ENCODE peak calls at places on chromosomes 5 and 9, in six cellular contexts. B is thyroid gland, O is cardiac fibroblast, S is keratinocyte, K is cardiac muscle cell, J is PC-3. T is an unnamed sample.

GRCh38 chr9:127778280-127779135 is at the start of gene SH2D3C:
- DNase-seq in B (no peak), O (no peak), S (no peak), K (peak), J (no peak), T (no peak)

GRCh38 chr5:91443028-91443427 is 59.9 kb upstream of the ARRDC3 start:
- DNase-seq in B (no peak), O (peak), S (no peak), K (no peak), J (peak), T (no peak)

GRCh38 chr9:130041648-130042405 is 1.2 kb downstream of the FNBP1 start:
- DNase-seq in B (no peak), O (no peak), S (no peak), K (peak), J (peak), T (peak)

GRCh38 chr5:141635646-141636045 is 1.0 kb downstream of the HDAC3 start:
- DNase-seq in B (no peak), O (no peak), S (no peak), K (no peak), J (no peak), T (no peak)

GRCh38 chr9:120416816-120417427 is 163.0 kb downstream of the CDK5RAP2 start:
- DNase-seq in B (no peak), O (no peak), S (no peak), K (no peak), J (no peak), T (no peak)

GRCh38 chr5:132182366-132183040 is 45.1 kb downstream of the P4HA2 start:
- DNase-seq in B (no peak), O (no peak), S (no peak), K (peak), J (no peak), T (no peak)

GRCh38 chr5:143826909-143827514 is 15.1 kb downstream of the HMHB1 start:
- DNase-seq in B (no peak), O (no peak), S (no peak), K (no peak), J (peak), T (no peak)

GRCh38 chr9:135500525-135501260 is at the start of gene MRPS2:
- DNase-seq in B (peak), O (peak), S (peak), K (peak), J (peak), T (peak)

GRCh38 chr9:105305834-105306233 is 61.4 kb downstream of the SLC44A1 start:
- DNase-seq in B (no peak), O (no peak), S (no peak), K (no peak), J (no peak), T (no peak)

GRCh38 chr5:59042683-59043082 is 459.8 kb downstream of the RAB3C start:
- DNase-seq in B (peak), O (peak), S (no peak), K (no peak), J (peak), T (no peak)

GRCh38 chr9:20558609-20559016 is 63.7 kb downstream of the MLLT3 start:
- DNase-seq in B (no peak), O (peak), S (peak), K (peak), J (peak), T (no peak)

GRCh38 chr5:175867587-175868347 is 3.6 kb upstream of the CPLX2 start:
- DNase-seq in B (no peak), O (no peak), S (no peak), K (peak), J (peak), T (no peak)

GRCh38 chr9:3035594-3036389 is 191.9 kb upstream of the PUM3 start:
- DNase-seq in B (no peak), O (no peak), S (no peak), K (no peak), J (no peak), T (no peak)

GRCh38 chr5:151093476-151093889 is 12.6 kb upstream of the TNIP1 start:
- DNase-seq in B (no peak), O (peak), S (no peak), K (peak), J (peak), T (no peak)

GRCh38 chr9:20512106-20512505 is 110.2 kb downstream of the MLLT3 start:
- DNase-seq in B (no peak), O (peak), S (no peak), K (peak), J (peak), T (no peak)

GRCh38 chr5:74275204-74275992 is 365.1 kb downstream of the ENC1 start:
- DNase-seq in B (no peak), O (peak), S (no peak), K (peak), J (no peak), T (no peak)

GRCh38 chr5:127796207-127796606 is 93.0 kb downstream of the CCDC192 start:
- DNase-seq in B (no peak), O (no peak), S (no peak), K (no peak), J (no peak), T (no peak)

GRCh38 chr9:98709968-98710965 is 1.5 kb upstream of the GABBR2 start:
- DNase-seq in B (peak), O (peak), S (no peak), K (peak), J (peak), T (peak)

GRCh38 chr9:17004500-17004899 is 130.3 kb upstream of the CNTLN start:
- DNase-seq in B (no peak), O (peak), S (no peak), K (peak), J (no peak), T (no peak)

GRCh38 chr9:130672933-130673615 is 8.7 kb downstream of the PRDM12 start:
- DNase-seq in B (no peak), O (no peak), S (no peak), K (no peak), J (no peak), T (no peak)

GRCh38 chr5:120396186-120396585 is 67.9 kb upstream of the PRR16 start:
- DNase-seq in B (no peak), O (peak), S (no peak), K (no peak), J (peak), T (no peak)

GRCh38 chr5:126384985-126385384 is 38.2 kb upstream of the GRAMD2B start:
- DNase-seq in B (no peak), O (peak), S (no peak), K (peak), J (peak), T (no peak)

GRCh38 chr5:10291736-10292135 is 16.0 kb downstream of the CMBL start:
- DNase-seq in B (no peak), O (no peak), S (no peak), K (no peak), J (no peak), T (no peak)

GRCh38 chr5:134647750-134648424 is 698 bp upstream of the SEC24A start:
- DNase-seq in B (no peak), O (peak), S (no peak), K (peak), J (no peak), T (no peak)

GRCh38 chr9:133690111-133690561 is 48.0 kb downstream of the SARDH start:
- DNase-seq in B (peak), O (no peak), S (no peak), K (no peak), J (peak), T (no peak)

GRCh38 chr5:155098433-155098832 is 84.9 kb downstream of the KIF4B start:
- DNase-seq in B (no peak), O (no peak), S (no peak), K (no peak), J (no peak), T (no peak)

GRCh38 chr5:154418344-154418820 is 27.4 kb upstream of the SAP30L start:
- DNase-seq in B (no peak), O (no peak), S (no peak), K (no peak), J (no peak), T (no peak)

GRCh38 chr5:27458318-27458717 is 419.9 kb upstream of the CDH9 start:
- DNase-seq in B (no peak), O (no peak), S (no peak), K (no peak), J (no peak), T (no peak)

GRCh38 chr9:16824545-16825041 is 45.9 kb downstream of the BNC2 start:
- DNase-seq in B (no peak), O (peak), S (peak), K (peak), J (peak), T (no peak)

GRCh38 chr5:97501965-97502305 is 318.9 kb upstream of the RIOK2 start:
- DNase-seq in B (no peak), O (peak), S (no peak), K (peak), J (peak), T (no peak)

GRCh38 chr5:177600458-177601018 is 606 bp downstream of the B4GALT7 start:
- DNase-seq in B (no peak), O (peak), S (no peak), K (peak), J (peak), T (no peak)

GRCh38 chr5:93010037-93010436 is 571.0 kb downstream of the NR2F1-AS1 start:
- DNase-seq in B (no peak), O (no peak), S (no peak), K (no peak), J (no peak), T (no peak)

GRCh38 chr9:92607773-92608172 is 62.2 kb downstream of the IPPK start:
- DNase-seq in B (no peak), O (peak), S (no peak), K (peak), J (no peak), T (no peak)

GRCh38 chr5:142754031-142754430 is 16.1 kb upstream of the ARHGAP26 start:
- DNase-seq in B (peak), O (no peak), S (no peak), K (no peak), J (no peak), T (no peak)

GRCh38 chr5:163509288-163510040 is 4.0 kb downstream of the MAT2B start:
- DNase-seq in B (peak), O (peak), S (peak), K (peak), J (peak), T (no peak)

GRCh38 chr9:26459959-26460358 is 432.6 kb downstream of the CAAP1 start:
- DNase-seq in B (no peak), O (no peak), S (no peak), K (no peak), J (no peak), T (no peak)
- TF ChIP-seq CTCF in B (no peak), O (no peak), S (no peak), K (no peak), J (no peak), T (no peak)

GRCh38 chr5:53034832-53035231 is 45.7 kb downstream of the ITGA2 start:
- DNase-seq in B (no peak), O (no peak), S (no peak), K (no peak), J (no peak), T (no peak)

GRCh38 chr5:53037141-53037859 is 48.1 kb downstream of the ITGA2 start:
- DNase-seq in B (no peak), O (peak), S (peak), K (peak), J (peak), T (no peak)

GRCh38 chr5:53032188-53032587 is 43.0 kb downstream of the ITGA2 start:
- DNase-seq in B (no peak), O (no peak), S (no peak), K (no peak), J (no peak), T (no peak)

GRCh38 chr5:53038196-53038847 is 49.2 kb downstream of the ITGA2 start:
- DNase-seq in B (no peak), O (no peak), S (peak), K (no peak), J (peak), T (no peak)

GRCh38 chr5:53035868-53036381 is 46.8 kb downstream of the ITGA2 start:
- DNase-seq in B (no peak), O (peak), S (peak), K (no peak), J (peak), T (no peak)
- TF ChIP-seq CTCF in B (peak), O (peak), S (peak), K (peak), J (peak), T (no peak)

GRCh38 chr5:122091942-122092600 is 14.0 kb upstream of the LOX start:
- DNase-seq in B (no peak), O (peak), S (no peak), K (peak), J (peak), T (no peak)
- TF ChIP-seq CTCF in B (peak), O (peak), S (no peak), K (peak), J (peak), T (peak)

DNA sequence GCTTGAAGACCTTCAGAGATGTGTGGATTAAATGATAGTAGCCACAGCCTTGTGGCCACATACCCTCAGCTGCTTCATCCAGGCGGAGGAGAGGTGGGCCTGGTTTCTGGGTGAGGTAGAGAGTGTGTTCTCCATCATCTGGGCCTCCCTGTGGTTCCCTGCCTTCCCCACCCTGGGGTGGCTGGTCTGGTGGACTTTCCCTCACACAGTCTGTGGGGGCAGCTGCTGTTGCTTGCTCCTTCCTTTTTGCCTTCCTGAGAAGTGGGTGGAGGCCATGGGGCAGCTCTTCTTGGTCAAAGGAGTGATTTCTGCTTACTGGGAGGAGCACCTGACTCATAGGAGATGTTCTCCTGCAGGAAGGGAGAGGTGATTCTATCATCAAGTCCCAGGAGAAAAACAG is 62.9 kb downstream of the PPARGC1B start:
- DNase-seq in B (no peak), O (peak), S (no peak), K (no peak), J (no peak), T (no peak)
- TF ChIP-seq CTCF in B (no peak), O (no peak), S (no peak), K (no peak), J (no peak), T (no peak)

DNA sequence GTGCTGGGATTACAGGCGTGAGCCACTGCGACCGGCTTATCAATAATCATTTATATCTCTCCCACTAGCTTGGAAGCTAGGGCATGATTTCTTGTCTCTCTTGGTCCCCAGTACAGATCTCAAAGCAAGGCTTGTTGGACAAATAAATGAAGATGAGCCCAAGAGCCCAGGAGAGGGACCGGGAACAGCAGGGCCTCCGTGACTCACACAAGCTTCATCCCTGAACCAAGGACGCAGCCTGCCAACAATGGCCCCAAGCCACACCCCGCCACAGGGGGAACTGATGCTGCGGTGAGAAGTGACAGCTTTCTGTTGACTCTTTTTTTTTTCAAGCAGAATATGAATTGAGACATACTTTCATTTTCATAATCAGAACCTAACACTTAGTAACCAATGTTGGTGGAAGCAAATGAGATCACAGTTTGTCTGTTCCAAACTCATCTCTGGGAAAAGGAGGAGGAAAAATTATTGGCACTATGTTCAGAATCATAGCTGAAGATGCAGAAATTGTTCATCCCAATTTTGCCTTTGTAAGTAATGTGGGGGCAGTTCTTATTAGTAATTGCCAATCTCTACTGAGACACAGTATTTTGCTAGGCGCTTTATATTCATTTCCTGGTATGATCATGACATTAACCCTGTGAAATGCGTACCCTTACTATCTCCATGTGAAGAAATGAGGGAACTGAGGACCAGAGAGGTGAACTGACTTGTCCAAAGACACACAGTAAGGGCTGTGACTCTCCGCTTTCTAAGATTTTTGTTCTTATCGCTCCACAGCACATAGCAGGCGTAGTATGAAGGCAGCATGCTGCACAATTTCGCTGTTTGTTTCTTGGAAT is 6.6 kb upstream of the DUSP1 start:
- DNase-seq in B (peak), O (peak), S (peak), K (peak), J (peak), T (no peak)
- TF ChIP-seq CTCF in B (no peak), O (no peak), S (no peak), K (no peak), J (no peak), T (no peak)